ENCODE peak calls at places on chromosomes 2 and 18, in ten cellular contexts. B is CD4-positive, CD25-positive, alpha-beta regulatory T cell; W is stimulated activated CD4-positive, alpha-beta T cell treated with anti-CD3 and anti-CD28 coated beads, Interleukin-12 subunit alpha, Interleukin-12 subunit beta, amount 100 ng/mL, for 24 hours; Q is aorta; O is activated CD8-positive, alpha-beta T cell treated with anti-CD3 and anti-CD28 coated beads for 36 hours; T is SIG-M5; A is tibial nerve; L is left lobe of liver; K is IMR-90; G is bronchial epithelial cell. X is an unnamed sample.

GRCh38 chr2:55498582-55498981 is 20.9 kb upstream of the CFAP36 start:
- DNase-seq in K (no peak), Q (no peak), B (no peak), T (no peak), W (no peak), A (no peak), G (no peak), L (no peak), O (no peak), X (no peak)

GRCh38 chr2:190110131-190110530 is 47.6 kb upstream of the MSTN start:
- DNase-seq in T (no peak), L (no peak), A (no peak), K (peak), B (no peak), Q (no peak), G (no peak), O (no peak), W (no peak), X (peak)

GRCh38 chr18:58967643-58968291 is 103.1 kb downstream of the ZNF532 start:
- DNase-seq in O (no peak), Q (no peak), B (no peak), T (no peak), L (no peak), K (peak), A (no peak), G (no peak), W (no peak), X (peak)

GRCh38 chr2:196278491-196278911 is 107.1 kb upstream of the STK17B start:
- DNase-seq in W (no peak), K (peak), L (no peak), A (no peak), T (no peak), Q (peak), B (no peak), O (peak), G (peak), X (peak)

GRCh38 chr2:19021100-19021476 is 337.3 kb downstream of the OSR1 start:
- DNase-seq in L (no peak), G (peak), O (no peak), B (no peak), Q (no peak), W (no peak), T (no peak), A (no peak), K (peak), X (peak)

GRCh38 chr2:188693771-188694170 is 280.4 kb upstream of the COL3A1 start:
- DNase-seq in K (no peak), B (no peak), O (no peak), W (no peak), Q (no peak), L (no peak), A (no peak), G (no peak), T (no peak), X (no peak)

GRCh38 chr2:238573065-238573778 is 146.5 kb downstream of the ASB1 start:
- DNase-seq in T (no peak), O (peak), Q (no peak), B (no peak), W (no peak), K (no peak), G (no peak), L (no peak), A (no peak), X (no peak)

GRCh38 chr2:73818296-73818695 is 10.5 kb upstream of the STAMBP start:
- DNase-seq in Q (no peak), G (no peak), O (no peak), K (no peak), A (no peak), T (no peak), W (no peak), L (no peak), B (no peak), X (no peak)

GRCh38 chr2:235419996-235420395 is 73.8 kb upstream of the AGAP1 start:
- DNase-seq in L (no peak), G (no peak), O (no peak), T (no peak), A (no peak), K (no peak), Q (no peak), W (no peak), B (no peak), X (no peak)

GRCh38 chr2:64646007-64646880 is 7.5 kb downstream of the SERTAD2 start:
- DNase-seq in A (peak), K (peak), W (peak), O (peak), Q (peak), B (peak), G (peak), T (no peak), L (peak), X (peak)

GRCh38 chr2:201196003-201196402 is 13.1 kb downstream of the CASP10 start:
- DNase-seq in W (no peak), Q (no peak), A (no peak), T (no peak), B (no peak), L (no peak), K (no peak), G (no peak), O (no peak), X (no peak)

GRCh38 chr18:56574827-56575226 is 63.6 kb downstream of the TXNL1 start:
- DNase-seq in W (no peak), K (peak), G (no peak), O (no peak), B (no peak), A (no peak), L (no peak), T (no peak), Q (no peak), X (peak)

GRCh38 chr2:109670556-109671411 is 56.6 kb downstream of the SOWAHC start:
- DNase-seq in W (no peak), B (no peak), A (no peak), O (no peak), K (no peak), Q (no peak), G (no peak), T (no peak), L (no peak), X (no peak)

GRCh38 chr2:126665483-126665882 is 9.5 kb downstream of the GYPC start:
- DNase-seq in L (no peak), A (no peak), W (no peak), G (no peak), Q (no peak), K (no peak), T (no peak), O (no peak), B (no peak), X (no peak)

GRCh38 chr2:27378096-27378808 is 2.3 kb downstream of the ZNF513 start:
- DNase-seq in B (no peak), O (peak), Q (no peak), T (no peak), A (no peak), K (no peak), L (peak), W (no peak), G (no peak), X (peak)

GRCh38 chr18:42087876-42088275 is 132.8 kb downstream of the PIK3C3 start:
- DNase-seq in G (no peak), L (no peak), A (no peak), O (no peak), T (no peak), B (no peak), W (no peak), Q (no peak), K (no peak), X (no peak)

GRCh38 chr18:23225518-23225917 is 90.2 kb downstream of the CABLES1 start:
- DNase-seq in W (no peak), T (no peak), A (no peak), L (no peak), Q (no peak), G (no peak), O (no peak), K (peak), B (no peak), X (peak)

GRCh38 chr2:1494257-1494656 is 81.0 kb downstream of the TPO start:
- DNase-seq in L (no peak), Q (no peak), B (no peak), G (no peak), T (no peak), O (no peak), W (no peak), K (no peak), A (no peak), X (no peak)

GRCh38 chr2:30336978-30337841 is 105.9 kb downstream of the LBH start:
- DNase-seq in W (peak), K (peak), B (peak), L (no peak), T (no peak), G (no peak), O (peak), Q (no peak), A (no peak), X (peak)

GRCh38 chr2:111523009-111523408 is 361.0 kb downstream of the ANAPC1 start:
- DNase-seq in W (no peak), A (no peak), O (no peak), T (no peak), L (no peak), G (no peak), K (no peak), B (no peak), Q (peak), X (no peak)

GRCh38 chr18:73647391-73647790 is 500.2 kb downstream of the FBXO15 start:
- DNase-seq in O (no peak), G (peak), B (no peak), A (no peak), Q (no peak), W (no peak), K (peak), T (no peak), L (no peak), X (peak)

GRCh38 chr2:62817995-62818713 is 112.6 kb downstream of the EHBP1 start:
- DNase-seq in T (no peak), B (no peak), Q (no peak), A (no peak), K (peak), W (no peak), L (no peak), O (no peak), G (peak), X (peak)

X was measured in EH.